ENCODE peak calls at places on chromosomes 12 and 14, in ten cellular contexts. L, X, H, K, Q, D, P, Y, V and S are unnamed samples.

GRCh38 chr14:93023039-93023438 is 92.7 kb downstream of the ITPK1 start:
- DNase-seq in L (peak), X (no peak), H (no peak), K (no peak), Q (peak), D (peak), P (no peak), Y (no peak), V (no peak), S (no peak)

GRCh38 chr12:18454330-18454729 is 193.0 kb downstream of the PIK3C2G start:
- DNase-seq in L (no peak), X (no peak), H (no peak), K (no peak), Q (no peak), D (no peak), P (no peak), Y (no peak), V (no peak), S (no peak)

GRCh38 chr12:52440821-52441319 is 6.7 kb upstream of the KRT75 start:
- DNase-seq in L (no peak), X (no peak), H (no peak), K (no peak), Q (no peak), D (peak), P (no peak), Y (no peak), V (peak), S (no peak)

GRCh38 chr12:113247123-113248045 is 26.1 kb downstream of the TPCN1 start:
- DNase-seq in L (no peak), X (no peak), H (no peak), K (no peak), Q (peak), D (no peak), P (no peak), Y (no peak), V (peak), S (peak)

GRCh38 chr12:77377116-77377515 is 311.7 kb upstream of the E2F7 start:
- DNase-seq in L (no peak), X (no peak), H (no peak), K (no peak), Q (peak), D (no peak), P (no peak), Y (no peak), V (peak), S (no peak)

GRCh38 chr14:24441904-24442239 is 704 bp downstream of the SDR39U1 start:
- DNase-seq in L (no peak), X (no peak), H (no peak), K (no peak), Q (no peak), D (no peak), P (peak), Y (no peak), V (peak), S (no peak)

GRCh38 chr14:50520947-50521815 is 11.2 kb downstream of the MAP4K5 start:
- DNase-seq in L (no peak), X (no peak), H (no peak), K (no peak), Q (no peak), D (peak), P (peak), Y (no peak), V (peak), S (no peak)

GRCh38 chr12:98750511-98750910 is 105.4 kb downstream of the APAF1 start:
- DNase-seq in L (no peak), X (no peak), H (no peak), K (no peak), Q (no peak), D (no peak), P (no peak), Y (no peak), V (peak), S (no peak)

GRCh38 chr12:122106891-122107660 is 28.5 kb downstream of the MLXIP start:
- DNase-seq in L (no peak), X (peak), H (peak), K (no peak), Q (no peak), D (no peak), P (peak), Y (no peak), V (peak), S (peak)

DNA sequence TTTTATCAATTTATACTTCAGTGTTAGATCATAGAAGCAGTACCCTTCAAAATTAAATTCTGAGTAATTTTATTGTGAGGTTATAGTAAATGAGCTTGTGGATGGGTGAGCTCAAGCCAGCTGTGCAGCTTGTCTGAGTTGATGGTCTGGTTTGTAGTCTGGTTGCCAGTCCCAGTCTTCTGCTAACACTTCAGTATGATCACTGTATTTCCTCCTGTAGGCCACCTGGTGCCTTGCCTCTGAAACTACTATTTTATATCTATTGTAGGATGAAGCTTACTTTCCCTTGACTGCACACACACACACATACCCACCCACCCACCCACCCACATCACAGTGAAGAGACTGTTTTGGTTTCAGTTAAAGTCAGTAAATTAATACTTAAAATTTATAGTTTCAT is 496.4 kb downstream of the PCNX1 start:
- DNase-seq in L (no peak), X (no peak), H (no peak), K (no peak), Q (peak), D (peak), P (peak), Y (no peak), V (peak), S (no peak)
- H3K4me3 ChIP-seq in L (no peak), X (no peak), H (no peak), K (no peak), Q (no peak), D (no peak), P (no peak), Y (no peak), V (no peak), S (no peak)

GRCh38 chr12:6614513-6615177 is 7.5 kb upstream of the CHD4 start:
- DNase-seq in L (no peak), X (no peak), H (no peak), K (no peak), Q (no peak), D (peak), P (no peak), Y (no peak), V (no peak), S (no peak)

GRCh38 chr12:6612652-6613014 is 5.5 kb upstream of the CHD4 start:
- DNase-seq in L (no peak), X (no peak), H (no peak), K (no peak), Q (no peak), D (no peak), P (no peak), Y (no peak), V (no peak), S (no peak)

GRCh38 chr12:6613015-6613775 is 6.0 kb upstream of the CHD4 start:
- DNase-seq in L (peak), X (peak), H (peak), K (no peak), Q (peak), D (no peak), P (peak), Y (peak), V (peak), S (peak)

GRCh38 chr12:6612247-6612646 is 5.1 kb upstream of the CHD4 start:
- DNase-seq in L (no peak), X (no peak), H (no peak), K (no peak), Q (no peak), D (no peak), P (no peak), Y (no peak), V (no peak), S (no peak)

DNA sequence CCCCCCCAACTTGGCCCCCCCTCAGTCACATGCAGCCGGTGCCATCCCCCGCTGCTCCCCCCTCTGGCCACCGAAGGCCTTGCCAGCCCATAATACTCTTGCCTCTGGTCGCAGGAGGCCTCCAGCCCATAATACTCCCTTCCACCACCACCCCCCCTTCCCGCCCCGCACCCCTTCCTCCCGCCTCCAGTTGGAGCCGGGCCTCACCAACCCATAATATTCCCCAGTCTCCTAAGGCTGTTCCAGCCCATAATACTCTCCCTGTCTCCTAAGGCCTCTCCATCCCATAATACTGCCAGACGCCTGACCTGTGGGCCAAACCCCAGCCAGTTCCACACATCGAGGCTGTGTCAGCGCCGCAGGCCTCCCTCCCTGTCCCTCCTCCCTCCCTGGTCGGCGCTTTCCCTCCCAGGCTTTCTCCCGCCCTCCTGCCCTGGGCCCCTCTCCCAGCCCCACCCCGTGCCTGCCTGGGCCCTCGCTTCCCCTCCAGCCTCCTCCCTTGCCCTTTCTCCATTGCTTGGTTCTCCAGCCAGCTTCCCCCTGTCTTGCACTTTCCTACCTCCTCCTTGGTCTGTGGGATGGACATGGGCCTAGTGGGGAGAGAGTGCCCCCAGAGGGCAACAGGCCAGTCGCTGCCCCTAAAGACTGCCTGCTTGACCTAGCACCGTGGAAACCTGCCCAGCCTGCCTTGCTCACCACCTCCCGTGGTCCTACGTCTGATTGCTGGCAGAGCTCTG is 6.8 kb upstream of the CHD4 start:
- DNase-seq in L (peak), X (peak), H (peak), K (peak), Q (peak), D (peak), P (peak), Y (peak), V (peak), S (peak)
- TF ChIP-seq POLR2A in L (no peak), X (no peak), H (peak), K (no peak), Q (peak), D (no peak), P (peak), Y (no peak), V (no peak), S (no peak)

GRCh38 chr12:6463858-6464257 is 6.6 kb downstream of the VAMP1 start:
- DNase-seq in L (no peak), X (no peak), H (no peak), K (no peak), Q (no peak), D (no peak), P (no peak), Y (no peak), V (no peak), S (no peak)

GRCh38 chr12:6463211-6463610 is 7.3 kb downstream of the VAMP1 start:
- DNase-seq in L (no peak), X (no peak), H (no peak), K (no peak), Q (no peak), D (no peak), P (no peak), Y (no peak), V (no peak), S (no peak)

GRCh38 chr12:6461401-6462233 is 8.9 kb downstream of the VAMP1 start:
- DNase-seq in L (peak), X (peak), H (peak), K (no peak), Q (peak), D (no peak), P (peak), Y (peak), V (peak), S (peak)

GRCh38 chr12:6460751-6461371 is 9.0 kb downstream of the TAPBPL start:
- DNase-seq in L (no peak), X (no peak), H (no peak), K (no peak), Q (no peak), D (no peak), P (no peak), Y (no peak), V (no peak), S (no peak)

DNA sequence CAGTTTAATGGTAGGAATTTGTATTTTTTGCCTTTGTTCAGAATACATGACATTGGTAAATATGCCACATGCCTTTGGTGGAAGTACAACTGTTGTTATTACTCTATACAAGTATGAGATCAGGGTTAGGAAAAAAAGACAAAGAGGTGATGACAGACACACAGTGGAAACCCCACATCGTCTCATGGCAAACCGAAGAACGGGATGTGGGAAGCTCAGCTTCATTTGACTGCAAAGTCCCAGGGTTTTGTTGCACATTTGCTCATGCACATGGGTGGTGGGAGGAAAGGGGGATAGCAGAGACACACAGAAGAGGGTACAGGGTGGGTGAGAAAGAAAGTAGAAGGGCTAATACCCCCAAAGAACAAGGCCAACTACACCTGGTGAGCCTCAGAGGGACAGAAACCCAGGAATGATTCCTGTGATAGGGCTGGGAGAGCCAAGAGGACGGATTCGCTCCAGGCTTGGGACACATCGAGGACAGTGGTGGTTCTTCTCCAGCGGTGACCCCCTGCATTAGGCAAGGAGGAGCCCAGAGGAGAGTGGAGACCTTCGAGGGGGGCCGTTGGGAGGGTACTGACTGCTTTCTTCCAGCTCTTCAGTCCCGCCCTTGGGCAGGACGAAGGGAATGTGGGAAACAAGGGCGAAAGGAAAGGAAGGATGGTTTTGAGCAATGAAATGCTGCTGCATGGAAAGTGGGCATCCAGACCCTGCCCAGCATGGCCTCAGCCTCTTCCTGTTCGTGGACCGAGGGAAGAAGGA is 8.1 kb downstream of the VAMP1 start:
- DNase-seq in L (no peak), X (no peak), H (no peak), K (no peak), Q (no peak), D (no peak), P (no peak), Y (no peak), V (no peak), S (no peak)
- H3K4me3 ChIP-seq in L (no peak), X (no peak), H (no peak), K (no peak), Q (peak), D (no peak), P (no peak), Y (no peak), V (no peak), S (no peak)

DNA sequence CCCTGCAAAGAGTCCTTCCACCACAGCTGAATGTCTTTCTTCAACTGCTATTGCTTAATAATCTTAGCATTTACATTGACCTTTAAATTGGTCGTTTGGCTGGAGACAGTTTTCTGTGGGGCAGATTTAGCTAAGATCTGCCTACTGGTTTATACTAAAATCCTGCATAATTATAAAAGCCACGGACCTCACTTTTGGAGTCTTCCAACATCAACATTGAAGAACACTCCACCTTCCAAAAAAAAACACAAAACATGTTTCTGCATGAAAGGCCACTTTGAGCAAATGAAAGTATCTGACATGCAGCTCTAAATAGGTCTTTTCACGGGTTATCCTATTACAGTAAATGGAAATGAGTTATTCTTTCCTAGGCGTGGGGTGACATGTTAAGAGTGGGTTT is 57.0 kb upstream of the KRR1 start:
- DNase-seq in L (no peak), X (no peak), H (no peak), K (no peak), Q (no peak), D (no peak), P (no peak), Y (no peak), V (peak), S (no peak)
- TF ChIP-seq POLR2A in L (no peak), X (no peak), H (no peak), K (no peak), Q (no peak), D (no peak), P (no peak), Y (no peak), V (no peak), S (no peak)

DNA sequence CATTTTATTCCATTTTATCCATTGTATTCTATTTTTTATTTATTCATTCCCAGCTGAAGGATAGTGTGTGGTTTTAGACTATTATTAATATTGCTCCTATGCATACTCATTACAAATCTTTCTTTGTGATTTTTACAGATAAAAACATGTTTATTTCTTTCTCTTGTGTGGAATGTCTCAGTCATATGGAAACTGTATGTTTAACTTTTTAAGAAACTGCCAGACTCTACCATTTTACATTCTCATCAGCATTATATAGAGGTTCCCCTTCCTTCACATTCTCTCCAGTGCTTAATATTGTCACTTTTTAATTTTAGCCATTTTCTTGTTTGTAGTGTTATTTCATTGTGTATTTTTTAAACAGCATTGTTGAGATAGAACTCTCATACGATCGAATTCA is 26.7 kb downstream of the PALS1 start:
- DNase-seq in L (no peak), X (no peak), H (no peak), K (no peak), Q (no peak), D (no peak), P (no peak), Y (no peak), V (no peak), S (no peak)
- H3K4me3 ChIP-seq in L (no peak), X (no peak), H (no peak), K (no peak), Q (no peak), D (no peak), P (no peak), Y (no peak), V (peak), S (no peak)

DNA sequence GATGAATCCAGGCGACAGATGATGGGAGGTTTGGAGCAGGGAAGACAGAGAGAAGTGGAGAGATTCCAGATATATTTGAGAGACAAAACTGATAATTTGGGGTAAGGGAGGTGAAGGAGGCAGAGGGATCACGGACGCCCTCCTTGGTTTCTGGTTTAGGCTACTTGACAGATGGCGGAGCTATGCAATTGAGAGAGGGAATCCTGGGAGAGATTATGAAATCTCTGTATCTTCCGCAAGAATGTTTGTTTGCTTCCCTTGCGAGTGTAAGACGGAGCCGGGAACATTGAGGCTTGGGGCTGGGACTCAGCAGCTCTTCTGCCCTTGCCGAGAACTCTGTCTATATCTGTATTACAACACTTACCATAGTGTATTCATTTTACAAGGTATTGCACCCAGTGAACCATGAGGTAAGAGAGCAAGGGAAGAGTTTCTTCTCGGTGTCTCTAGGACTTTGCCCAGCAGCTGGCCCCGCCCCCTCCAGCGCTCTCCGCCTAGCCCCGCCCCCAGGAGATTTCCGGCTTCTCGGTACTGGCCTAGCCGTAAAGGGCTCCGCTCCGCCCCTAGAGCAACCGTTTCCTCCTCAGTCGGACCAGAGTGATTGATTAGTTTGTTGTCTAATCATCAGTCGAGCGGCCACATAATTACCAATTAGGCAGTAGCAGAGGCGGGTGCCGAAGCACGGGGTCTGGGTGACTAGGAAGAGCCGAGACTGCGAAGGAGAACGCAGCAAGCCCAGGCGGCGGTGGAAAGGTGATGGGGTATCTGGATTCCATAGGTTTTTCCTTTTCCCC is at the start of gene PRR13:
- DNase-seq in L (peak), X (peak), H (peak), K (peak), Q (peak), D (peak), P (peak), Y (peak), V (peak), S (peak)
- TF ChIP-seq POLR2A in L (peak), X (peak), H (peak), K (peak), Q (peak), D (peak), P (peak), Y (peak), V (peak), S (peak)